ENCODE peak calls at places on chromosomes 12 and 14, in eight cellular contexts. M, S, P, C, J, G, A and X are unnamed samples.

GRCh38 chr12:95446511-95446910 is 27.4 kb upstream of the METAP2 start:
- DNase-seq in C (peak), M (no peak), A (peak), G (no peak), S (no peak), J (peak), P (no peak), X (no peak)

GRCh38 chr12:53602176-53602942 is 23.8 kb downstream of the ATF7 start:
- DNase-seq in J (no peak), S (no peak), A (no peak), C (no peak), P (no peak), G (no peak), M (no peak), X (no peak)

GRCh38 chr12:131986847-131987398 is 37.2 kb downstream of the EP400 start:
- DNase-seq in S (no peak), C (no peak), G (no peak), J (no peak), A (no peak), P (no peak), M (no peak), X (no peak)

GRCh38 chr14:94682061-94682516 is 69.9 kb downstream of the SERPINA3 start:
- DNase-seq in M (no peak), G (no peak), S (no peak), A (no peak), P (no peak), C (no peak), J (no peak), X (no peak)

GRCh38 chr14:89773151-89773550 is 181.4 kb downstream of the EFCAB11 start:
- DNase-seq in P (no peak), J (no peak), M (peak), G (no peak), C (no peak), S (no peak), A (no peak), X (no peak)

GRCh38 chr14:102630405-102630804 is 38.0 kb downstream of the RCOR1 start:
- DNase-seq in A (no peak), S (no peak), C (no peak), M (no peak), J (no peak), G (no peak), P (no peak), X (no peak)

GRCh38 chr12:90170740-90171139 is 462.1 kb upstream of the ATP2B1 start:
- DNase-seq in G (no peak), P (no peak), M (no peak), S (no peak), J (no peak), C (no peak), A (no peak), X (no peak)

GRCh38 chr14:93991649-93992048 is 5.5 kb upstream of the CCDC197 start:
- DNase-seq in P (no peak), A (peak), S (no peak), J (no peak), M (no peak), C (no peak), G (no peak), X (no peak)

GRCh38 chr14:102491786-102492522 is 17.6 kb downstream of the ANKRD9 start:
- DNase-seq in M (no peak), S (no peak), P (no peak), J (no peak), C (no peak), A (no peak), G (no peak), X (no peak)

GRCh38 chr12:91983935-91984334 is 161.7 kb downstream of the BTG1 start:
- DNase-seq in C (no peak), M (no peak), A (no peak), J (no peak), P (no peak), G (no peak), S (no peak), X (no peak)

GRCh38 chr14:68806526-68807147 is 13.8 kb upstream of the ZFP36L1 start:
- DNase-seq in J (no peak), P (peak), M (no peak), C (no peak), S (no peak), G (no peak), A (no peak), X (no peak)

GRCh38 chr14:101033446-101034165 is 130.1 kb upstream of the RTL1 start:
- DNase-seq in C (no peak), M (no peak), S (no peak), J (no peak), P (no peak), A (peak), G (no peak), X (no peak)

GRCh38 chr12:64098709-64099354 is 123.3 kb downstream of the KICS2 start:
- DNase-seq in M (peak), A (no peak), J (no peak), P (no peak), G (no peak), C (peak), S (no peak), X (no peak)

GRCh38 chr14:101887219-101887618 is 77.2 kb upstream of the DYNC1H1 start:
- DNase-seq in A (no peak), J (no peak), C (no peak), S (no peak), G (no peak), P (no peak), M (no peak), X (no peak)

GRCh38 chr12:90126125-90126524 is 417.5 kb upstream of the ATP2B1 start:
- DNase-seq in J (no peak), G (no peak), C (no peak), A (no peak), S (no peak), M (no peak), P (no peak), X (no peak)

GRCh38 chr12:46874642-46875041 is 48.8 kb upstream of the SLC38A4 start:
- DNase-seq in A (no peak), G (no peak), S (no peak), M (no peak), P (no peak), J (no peak), C (no peak), X (no peak)

GRCh38 chr12:21528953-21529352 is 2.9 kb downstream of the SPX start:
- DNase-seq in S (no peak), J (no peak), M (no peak), A (no peak), C (no peak), G (no peak), P (no peak), X (no peak)

GRCh38 chr12:122097641-122098364 is 19.2 kb downstream of the MLXIP start:
- DNase-seq in G (no peak), P (no peak), M (peak), J (peak), A (no peak), S (no peak), C (no peak), X (no peak)

GRCh38 chr12:49867580-49868341 is 24.9 kb upstream of the BCDIN3D start:
- DNase-seq in M (no peak), A (peak), G (no peak), P (no peak), J (peak), S (no peak), C (no peak), X (no peak)

GRCh38 chr14:25375639-25376038 is 325.7 kb upstream of the STXBP6 start:
- DNase-seq in G (no peak), P (no peak), M (no peak), J (no peak), A (no peak), S (no peak), C (no peak), X (no peak)

GRCh38 chr12:64332296-64332695 is 58.3 kb downstream of the C12orf56 start:
- DNase-seq in J (no peak), G (no peak), C (no peak), M (no peak), P (no peak), S (no peak), A (no peak), X (no peak)

GRCh38 chr12:45216297-45216982 is 545 bp downstream of the ANO6 start:
- DNase-seq in M (peak), G (peak), P (peak), C (peak), J (peak), S (peak), A (peak), X (peak)

GRCh38 chr14:85701763-85702162 is 171.8 kb downstream of the FLRT2 start:
- DNase-seq in G (no peak), J (no peak), P (no peak), A (no peak), M (no peak), C (no peak), S (no peak), X (no peak)

GRCh38 chr14:101119830-101120571 is 216.5 kb upstream of the RTL1 start:
- DNase-seq in J (no peak), M (no peak), G (no peak), S (no peak), C (peak), P (no peak), A (peak), X (no peak)

GRCh38 chr14:61547186-61548121 is 147.9 kb upstream of the HIF1A start:
- DNase-seq in M (no peak), J (no peak), A (no peak), G (no peak), C (no peak), P (no peak), S (no peak), X (no peak)

GRCh38 chr14:40164083-40164482 is 731.9 kb upstream of the FBXO33 start:
- DNase-seq in C (no peak), A (no peak), J (no peak), M (no peak), S (no peak), P (no peak), G (no peak), X (no peak)

GRCh38 chr14:48035836-48036235 is 360.4 kb upstream of the MDGA2 start:
- DNase-seq in J (no peak), A (peak), S (no peak), M (no peak), G (no peak), C (peak), P (no peak), X (no peak)

GRCh38 chr12:105696-106095 is 39.1 kb downstream of the IQSEC3 start:
- DNase-seq in S (no peak), A (no peak), M (no peak), P (no peak), J (no peak), C (no peak), G (no peak), X (no peak)

GRCh38 chr14:53055003-53055402 is 98.1 kb downstream of the DDHD1 start:
- DNase-seq in M (peak), P (peak), S (peak), J (no peak), G (no peak), C (peak), A (no peak), X (peak)

GRCh38 chr12:131209082-131210070 is 255.7 kb downstream of the ADGRD1 start:
- DNase-seq in J (no peak), M (no peak), P (no peak), S (no peak), A (peak), C (no peak), G (no peak), X (no peak)

GRCh38 chr12:32390572-32391219 is 8.7 kb upstream of the FGD4 start:
- DNase-seq in A (peak), S (no peak), C (no peak), G (no peak), P (no peak), M (no peak), J (peak), X (no peak)

GRCh38 chr14:99124482-99125104 is 147.4 kb downstream of the BCL11B start:
- DNase-seq in G (no peak), M (no peak), J (no peak), C (no peak), S (no peak), A (no peak), P (no peak), X (no peak)